ENCODE peak calls at places on chromosomes 1 and 21, in five cellular contexts. U, K, Q, F and X are unnamed samples. For H3K9me3, the result is how much of the 10 kb centered on the place peaks cover.

GRCh38 chr1:164622057-164622840 is 63.3 kb downstream of the PBX1 start:
- DNase-seq in U (no peak), K (no peak), Q (no peak), F (no peak), X (no peak)

GRCh38 chr1:204649756-204650155 is 35.8 kb downstream of the LRRN2 start:
- DNase-seq in U (no peak), K (peak), Q (no peak), F (no peak), X (no peak)

GRCh38 chr1:66262233-66262632 is 271.7 kb upstream of the SGIP1 start:
- DNase-seq in U (no peak), K (peak), Q (no peak), F (no peak), X (no peak)

GRCh38 chr21:44549525-44550211 is 1.6 kb downstream of the KRTAP10-2 start:
- DNase-seq in U (peak), K (no peak), Q (no peak), F (no peak), X (no peak)

GRCh38 chr21:15533618-15534017 is 196.2 kb upstream of the USP25 start:
- DNase-seq in U (no peak), K (no peak), Q (no peak), F (no peak), X (no peak)

GRCh38 chr1:26550946-26551345 is 21.4 kb downstream of the RPS6KA1 start:
- DNase-seq in U (no peak), K (no peak), Q (no peak), F (no peak), X (no peak)

GRCh38 chr1:169259816-169260215 is 107.8 kb downstream of the NME7 start:
- DNase-seq in U (no peak), K (no peak), Q (no peak), F (no peak), X (no peak)

GRCh38 chr1:16175610-16176553 is 20.0 kb upstream of the EPHA2 start:
- DNase-seq in U (peak), K (peak), Q (no peak), F (no peak), X (peak)

GRCh38 chr1:11156441-11156840 is 32.7 kb upstream of the ANGPTL7 start:
- DNase-seq in U (no peak), K (no peak), Q (no peak), F (no peak), X (no peak)

GRCh38 chr1:45172015-45172414 is 34.4 kb downstream of the ZSWIM5 start:
- DNase-seq in U (no peak), K (no peak), Q (no peak), F (no peak), X (peak)

GRCh38 chr1:221223281-221223680 is 344.0 kb downstream of the HLX start:
- DNase-seq in U (no peak), K (no peak), Q (no peak), F (no peak), X (no peak)

GRCh38 chr1:193629875-193630274 is 443.5 kb upstream of the B3GALT2 start:
- DNase-seq in U (no peak), K (no peak), Q (no peak), F (no peak), X (no peak)

GRCh38 chr21:46345861-46346260 is 21.9 kb downstream of the PCNT start:
- DNase-seq in U (peak), K (no peak), Q (no peak), F (no peak), X (no peak)

GRCh38 chr1:201259476-201260235 is 23.6 kb upstream of the PKP1 start:
- DNase-seq in U (peak), K (no peak), Q (no peak), F (no peak), X (no peak)

GRCh38 chr1:174964261-174964984 is 35.3 kb upstream of the CACYBP start:
- DNase-seq in U (no peak), K (no peak), Q (no peak), F (no peak), X (no peak)

GRCh38 chr1:197146108-197147095 is at the start of gene ASPM:
- DNase-seq in U (peak), K (peak), Q (peak), F (peak), X (peak)

DNA sequence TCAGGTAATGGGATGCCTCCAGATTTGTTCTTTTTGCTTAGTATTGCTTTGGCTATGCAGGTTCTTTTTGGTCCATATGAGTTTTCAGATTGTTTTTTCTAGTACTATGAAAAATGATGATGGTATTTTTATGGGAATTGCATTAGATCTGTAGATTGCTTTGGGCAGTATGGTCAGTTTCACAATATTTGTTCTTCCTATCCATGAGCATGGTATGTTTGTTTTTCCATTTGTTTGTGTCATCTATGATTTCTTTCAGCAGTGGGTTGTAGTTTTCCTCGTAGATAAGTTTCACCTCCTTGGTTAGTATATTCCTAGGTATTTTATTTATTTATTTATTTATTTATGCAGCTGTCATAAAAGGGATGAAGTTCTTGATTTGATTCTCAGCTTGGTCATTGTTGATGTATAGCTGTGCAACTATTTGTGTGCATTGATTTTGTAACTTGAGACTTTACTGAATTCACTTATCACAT is 103.9 kb upstream of the DNAH14 start:
- DNase-seq in U (no peak), K (no peak), Q (no peak), F (no peak), X (no peak)
- H3K9me3 ChIP-seq in U (under half), K (under half), Q (under half), F (under half), X (under half)

GRCh38 chr1:247936415-247936814 is 11.7 kb downstream of the OR2AJ1 start:
- DNase-seq in U (no peak), K (no peak), Q (no peak), F (no peak), X (no peak)
- H3K9me3 ChIP-seq in U (under half), K (under half), Q (under half), F (under half), X (under half)

DNA sequence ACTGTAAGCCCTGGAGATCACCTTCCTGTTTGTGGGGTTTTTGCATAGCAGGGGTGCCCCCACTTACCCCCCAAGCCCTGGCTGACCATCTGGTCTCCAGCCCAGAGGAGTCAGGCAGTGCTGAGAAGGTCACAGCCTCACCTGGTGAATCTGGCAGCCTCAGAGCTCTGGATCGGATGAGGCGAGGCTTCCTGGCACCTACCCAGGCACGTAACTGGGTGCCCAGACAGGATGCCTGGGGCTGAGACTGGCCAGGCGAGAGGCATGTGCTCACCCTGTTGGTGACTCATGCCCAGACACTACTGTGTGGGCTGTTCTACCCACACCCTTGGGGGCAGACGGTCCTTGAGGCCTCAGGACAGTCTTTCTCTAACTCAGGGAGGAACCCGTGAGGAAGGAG is 15.2 kb upstream of the PADI3 start:
- DNase-seq in U (peak), K (peak), Q (no peak), F (no peak), X (peak)
- H3K9me3 ChIP-seq in U (under half), K (under half), Q (under half), F (under half), X (under half)

GRCh38 chr1:2823921-2824660 is 22.6 kb upstream of the TTC34 start:
- DNase-seq in U (peak), K (no peak), Q (no peak), F (no peak), X (no peak)
- H3K9me3 ChIP-seq in U (under half), K (under half), Q (under half), F (under half), X (under half)

DNA sequence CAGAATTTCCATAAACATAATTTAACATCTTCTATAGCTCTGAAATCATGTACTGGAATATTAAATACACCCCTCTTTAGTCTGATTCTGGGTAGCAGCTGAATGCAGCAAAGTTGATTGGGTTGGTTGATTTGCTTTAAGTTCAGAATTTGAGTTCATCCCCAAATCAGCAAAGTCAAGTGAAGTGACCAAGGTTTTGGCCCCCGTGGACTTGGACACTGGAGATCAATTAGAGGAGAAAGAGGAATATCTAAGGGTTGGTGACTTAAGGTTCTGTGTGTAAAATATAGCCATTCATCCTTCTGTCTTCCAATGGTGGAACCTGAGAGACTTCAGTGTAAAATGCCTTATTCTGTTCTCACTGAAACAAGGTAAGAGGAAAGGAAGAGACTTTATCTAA is at the start of gene OR2L13:
- DNase-seq in U (no peak), K (no peak), Q (no peak), F (no peak), X (no peak)
- H3K9me3 ChIP-seq in U (under half), K (under half), Q (under half), F (under half), X (under half)